ENCODE peak calls at places on chromosomes 4 and X, in four cellular contexts. V is osteocyte, K is type B pancreatic cell, D is AG09319. Q is an unnamed sample.

GRCh38 chr4:99657801-99658200 is at the start of gene C4orf54:
- DNase-seq in K (no peak), D (no peak), V (no peak), Q (no peak)

GRCh38 chr4:65918217-65918616 is 247.9 kb upstream of the EPHA5 start:
- DNase-seq in K (no peak), V (no peak), D (no peak), Q (no peak)

GRCh38 chr4:2260336-2261109 is 1.4 kb downstream of the MXD4 start:
- DNase-seq in K (peak; percentile 65), V (peak; percentile 84), D (no peak), Q (no peak)

GRCh38 chrX:36867143-36867542 is 141.0 kb upstream of the FAM47C start:
- DNase-seq in K (no peak), V (no peak), D (no peak), Q (peak; percentile 57)

GRCh38 chrX:94178145-94178790 is 504.3 kb downstream of the FAM133A start:
- DNase-seq in D (no peak), V (no peak), K (no peak), Q (peak; percentile 69)

GRCh38 chr4:155780773-155781172 is 22.0 kb downstream of the GUCY1B1 start:
- DNase-seq in V (no peak), D (no peak), K (no peak), Q (no peak)

GRCh38 chr4:81113024-81113423 is 82.5 kb downstream of the BMP3 start:
- DNase-seq in V (no peak), K (no peak), D (no peak), Q (no peak)

GRCh38 chr4:148007303-148007702 is 275.4 kb downstream of the ARHGAP10 start:
- DNase-seq in D (peak; percentile 67), V (no peak), K (no peak), Q (peak; percentile 97)

GRCh38 chr4:102847687-102848086 is 20.3 kb upstream of the UBE2D3 start:
- DNase-seq in V (no peak), K (no peak), D (no peak), Q (no peak)

GRCh38 chr4:3037957-3038451 is 36.3 kb downstream of the HTT-AS start:
- DNase-seq in K (no peak), D (no peak), V (no peak), Q (no peak)

DNA sequence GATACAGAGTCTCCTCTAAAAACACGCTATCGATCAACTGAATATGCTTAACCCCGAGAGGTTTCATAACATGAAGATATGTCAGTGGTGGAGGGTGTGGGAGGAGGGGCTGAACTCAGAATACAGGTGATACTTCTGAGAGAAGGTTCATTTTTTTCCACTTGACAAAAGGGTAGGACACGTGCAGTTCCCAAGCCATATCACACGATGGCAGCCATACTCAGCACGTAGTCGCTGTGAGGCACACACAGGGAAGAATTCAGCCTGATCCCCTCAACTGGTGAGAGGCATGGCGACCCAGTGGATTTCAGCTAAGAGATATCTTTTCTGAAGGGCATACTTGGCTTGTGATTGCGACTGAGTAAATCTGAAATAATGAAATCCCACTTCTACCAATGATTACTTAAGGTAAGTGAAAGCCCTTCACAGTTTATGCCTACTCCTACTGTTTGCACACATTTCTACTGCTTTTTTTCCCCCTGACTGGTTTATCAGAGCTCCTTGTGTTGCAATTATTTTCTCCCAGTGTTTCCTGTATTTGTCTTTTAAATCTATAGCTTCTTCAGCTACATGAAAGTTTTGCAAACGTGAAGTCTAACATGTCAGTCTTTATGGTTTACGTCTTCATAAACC is 133.1 kb downstream of the CORIN start:
- DNase-seq in K (no peak), D (no peak), V (no peak), Q (peak; percentile 28)
- TF ChIP-seq CTCF in K (peak; percentile 67), D (peak; percentile 36), V (peak; percentile 59), Q (peak; percentile 46)

DNA sequence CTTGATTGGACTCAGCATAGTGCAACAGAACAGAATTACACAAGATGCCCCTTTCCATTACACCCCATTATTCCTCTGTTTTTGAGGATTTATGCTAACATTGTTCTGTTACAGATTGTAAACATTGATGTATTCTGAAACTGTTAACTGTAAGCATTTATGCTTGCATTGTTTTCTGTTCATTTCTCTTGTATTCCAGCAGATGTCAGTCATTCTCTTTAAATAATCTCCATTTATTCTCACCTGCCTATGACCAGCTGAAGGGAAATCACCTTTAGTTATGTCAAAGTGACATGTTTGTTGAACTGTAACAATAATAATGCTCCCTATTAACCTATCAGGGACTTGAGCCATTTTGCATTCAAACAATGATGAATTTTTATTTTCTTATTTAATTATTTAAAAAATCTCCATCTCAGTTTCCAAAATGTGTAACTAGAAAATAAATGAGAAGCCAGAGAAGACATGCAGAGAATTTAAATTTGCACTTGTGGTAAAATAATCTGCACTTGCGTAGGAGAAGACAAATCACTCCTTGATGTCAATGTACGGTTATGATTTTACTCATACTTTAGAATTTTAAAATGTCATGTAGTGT is 58.0 kb downstream of the SPCS3 start:
- DNase-seq in D (no peak), V (no peak), K (no peak), Q (peak; percentile 40)
- TF ChIP-seq CTCF in D (peak; percentile 51), V (peak; percentile 71), K (peak; percentile 75), Q (peak; percentile 72)

DNA sequence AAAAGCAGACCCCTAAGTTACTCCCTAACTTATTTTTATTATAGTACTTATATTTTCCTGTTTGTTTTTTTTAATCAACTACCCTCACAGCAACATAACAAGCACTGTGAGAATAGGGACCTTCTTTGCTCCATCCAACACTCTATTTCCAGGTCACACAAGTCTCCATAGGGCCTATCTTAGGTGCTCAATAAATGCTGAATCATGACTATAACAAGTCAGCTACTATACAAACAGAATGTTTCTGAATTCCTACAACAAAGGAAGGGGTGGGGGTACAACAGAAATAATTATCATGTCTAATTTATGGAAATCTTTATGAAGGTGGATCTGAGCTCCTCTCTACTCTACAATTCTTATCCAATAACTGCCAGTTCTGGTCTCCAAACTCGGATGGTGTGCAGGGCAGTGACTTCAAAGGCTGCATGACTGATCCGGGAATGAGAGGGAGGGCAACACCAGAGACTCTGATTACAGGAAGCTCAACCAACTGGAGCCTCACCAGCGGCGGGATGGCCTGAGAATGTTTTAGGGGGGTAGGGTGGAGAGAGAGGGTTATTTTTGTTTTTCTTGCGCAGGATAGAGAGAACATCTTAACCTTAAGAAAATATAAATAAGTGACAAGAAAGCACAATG is 71.1 kb downstream of the HADH start:
- DNase-seq in V (no peak), K (no peak), D (no peak), Q (no peak)
- TF ChIP-seq CTCF in V (no peak), K (no peak), D (no peak), Q (no peak)

DNA sequence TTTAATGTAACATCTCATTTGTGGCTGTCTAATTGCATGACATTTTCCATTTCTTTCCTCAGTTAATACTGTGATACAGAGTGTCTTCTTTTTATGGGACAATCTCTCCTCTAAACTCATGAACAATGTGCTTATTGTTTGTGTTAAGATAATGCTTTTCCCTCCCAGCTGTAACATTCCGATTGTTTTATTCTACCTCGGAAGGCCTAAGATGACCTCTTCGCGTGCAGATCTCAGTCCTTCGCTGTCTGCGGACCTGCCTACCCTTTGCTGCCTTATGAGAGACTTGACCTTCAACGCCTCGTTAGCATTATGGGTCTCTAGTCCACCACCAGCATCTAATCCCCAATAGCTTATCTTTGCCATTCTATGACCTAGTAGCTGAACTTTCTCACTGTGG is 29.8 kb upstream of the ZFP42 start:
- DNase-seq in D (no peak), K (no peak), V (no peak), Q (no peak)
- TF ChIP-seq CTCF in D (no peak), K (no peak), V (no peak), Q (no peak)

DNA sequence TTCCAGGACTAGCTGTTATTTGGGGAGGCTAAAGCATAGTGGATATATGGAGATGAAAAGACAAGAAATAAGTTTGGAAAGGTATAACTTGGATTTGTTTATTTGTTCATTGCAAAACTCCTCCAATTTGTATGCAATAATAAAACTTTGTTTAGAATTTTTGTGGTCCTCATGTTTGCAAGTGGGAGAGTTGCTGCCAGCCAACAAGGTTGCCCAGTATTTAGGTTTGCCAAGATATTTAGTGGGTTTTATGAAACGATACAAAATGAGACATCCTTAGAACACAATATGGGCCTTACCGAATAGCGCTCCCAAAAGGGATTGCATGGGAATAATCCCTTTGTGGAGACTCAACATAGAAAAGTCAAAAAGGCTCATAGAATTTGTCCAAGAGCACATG is 162.1 kb downstream of the INPP4B start:
- DNase-seq in D (peak; percentile 40), K (no peak), V (no peak), Q (peak; percentile 16)
- TF ChIP-seq CTCF in D (peak; percentile 8), K (no peak), V (no peak), Q (no peak)

DNA sequence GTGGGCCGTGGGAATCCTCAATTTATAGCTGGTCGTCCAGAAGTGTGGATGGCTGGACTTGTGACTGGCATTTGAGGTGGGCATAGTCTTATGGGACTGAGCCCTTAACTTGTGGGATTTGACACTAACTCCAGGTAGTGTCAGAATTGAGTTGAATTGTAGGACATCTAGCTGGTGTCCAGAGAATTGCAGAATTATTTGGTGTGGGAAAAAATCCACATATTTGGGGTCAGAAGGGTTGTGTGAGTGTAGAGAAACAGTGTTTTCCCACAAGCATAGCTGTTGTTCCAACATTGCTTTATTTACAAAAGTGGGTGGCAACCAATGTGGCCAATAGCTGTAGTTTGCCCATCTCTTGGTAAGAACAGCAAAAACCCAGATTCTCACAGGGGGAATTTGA is 91.3 kb downstream of the MOSPD2 start:
- DNase-seq in V (no peak), K (no peak), D (no peak), Q (no peak)
- TF ChIP-seq CTCF in V (peak; percentile 32), K (no peak), D (peak; percentile 26), Q (no peak)

Q was measured in MCF 10A.